ENCODE peak calls at places on chromosomes 3 and 15, in six cellular contexts. S is A549, C is spleen, Q is ovary, H is adrenal gland, Z is heart left ventricle. J is an unnamed sample.

GRCh38 chr15:73389971-73390544 is 21.3 kb upstream of the HCN4 start:
- DNase-seq in Q (no peak), C (no peak), Z (no peak), S (no peak), H (no peak), J (no peak)

GRCh38 chr3:24523988-24524727 is 29.5 kb upstream of the THRB start:
- DNase-seq in Q (no peak), H (no peak), C (no peak), Z (no peak), S (no peak), J (no peak)

GRCh38 chr3:109569121-109569520 is 231.8 kb upstream of the DPPA4 start:
- DNase-seq in C (no peak), Z (no peak), S (no peak), H (no peak), Q (no peak), J (no peak)

GRCh38 chr15:33834892-33835730 is 133.2 kb upstream of the CHRM5 start:
- DNase-seq in S (no peak), H (no peak), Q (no peak), C (no peak), Z (no peak), J (no peak)

GRCh38 chr15:24823473-24823872 is 131.3 kb upstream of the SNRPN start:
- DNase-seq in H (no peak), C (no peak), Z (peak; percentile 20), Q (no peak), S (no peak), J (no peak)

GRCh38 chr15:32704343-32705076 is 13.3 kb upstream of the GREM1 start:
- DNase-seq in Q (no peak), S (no peak), C (no peak), Z (no peak), H (no peak), J (no peak)

GRCh38 chr3:182349951-182350350 is 443.4 kb upstream of the ATP11B start:
- DNase-seq in H (no peak), Z (no peak), C (no peak), Q (no peak), S (no peak), J (no peak)

GRCh38 chr15:51097553-51098330 is 3.0 kb upstream of the TNFAIP8L3 start:
- DNase-seq in Z (no peak), C (no peak), Q (no peak), H (no peak), S (no peak), J (no peak)

GRCh38 chr15:39124155-39124924 is 456.5 kb upstream of the THBS1 start:
- DNase-seq in H (no peak), S (no peak), Q (no peak), Z (no peak), C (no peak), J (no peak)

GRCh38 chr3:170585937-170586310 is at the start of gene SLC7A14:
- DNase-seq in Q (peak; percentile 10), Z (peak; percentile 7), S (no peak), C (no peak), H (peak; percentile 21), J (no peak)

GRCh38 chr3:193372783-193373182 is 5.8 kb downstream of the ATP13A5 start:
- DNase-seq in Z (no peak), S (no peak), C (no peak), H (no peak), Q (no peak), J (no peak)

GRCh38 chr3:124558898-124559649 is 171.2 kb upstream of the UMPS start:
- DNase-seq in Z (peak; percentile 72), H (peak; percentile 93), Q (peak; percentile 69), C (no peak), S (peak; percentile 36), J (no peak)

GRCh38 chr3:39260957-39261356 is 18.9 kb downstream of the CX3CR1 start:
- DNase-seq in Z (peak; percentile 83), C (peak; percentile 92), H (peak; percentile 72), Q (peak; percentile 36), S (peak; percentile 75), J (peak; percentile 76)

GRCh38 chr15:28017423-28017924 is 81.6 kb downstream of the OCA2 start:
- DNase-seq in Z (no peak), C (no peak), S (no peak), H (no peak), Q (no peak), J (peak; percentile 82)

GRCh38 chr15:73948982-73949381 is 22.7 kb downstream of the LOXL1 start:
- DNase-seq in C (peak; percentile 33), S (no peak), Q (no peak), Z (no peak), H (no peak), J (no peak)

GRCh38 chr3:182370949-182371348 is 422.4 kb upstream of the ATP11B start:
- DNase-seq in H (no peak), Q (no peak), C (no peak), S (no peak), Z (no peak), J (no peak)

GRCh38 chr15:72758195-72758594 is 25.4 kb downstream of the ADPGK start:
- DNase-seq in H (no peak), C (no peak), Q (no peak), S (no peak), Z (peak; percentile 12), J (no peak)

GRCh38 chr3:105827959-105828358 is 40.9 kb downstream of the CBLB start:
- DNase-seq in H (peak; percentile 69), S (peak; percentile 49), Z (no peak), Q (peak; percentile 43), C (no peak), J (no peak)

GRCh38 chr3:168024537-168024941 is 71.2 kb downstream of the GOLIM4 start:
- DNase-seq in Z (peak; percentile 19), C (no peak), Q (no peak), S (no peak), H (no peak), J (no peak)

GRCh38 chr3:171646357-171647133 is 163.7 kb downstream of the PLD1 start:
- DNase-seq in S (peak; percentile 30), Z (peak; percentile 41), C (no peak), H (no peak), Q (no peak), J (no peak)

GRCh38 chr15:85688703-85689102 is 106.0 kb downstream of the KLHL25 start:
- DNase-seq in H (no peak), S (no peak), Q (no peak), C (no peak), Z (no peak), J (no peak)

GRCh38 chr15:75584121-75584520 is 5.0 kb upstream of the PTPN9 start:
- DNase-seq in C (no peak), Z (no peak), Q (no peak), S (no peak), H (no peak), J (no peak)

GRCh38 chr3:65439641-65440040 is 599.1 kb downstream of the MAGI1 start:
- DNase-seq in Q (peak; percentile 44), S (peak; percentile 7), H (peak; percentile 61), C (no peak), Z (peak; percentile 47), J (peak; percentile 49)

GRCh38 chr3:58117561-58118305 is 93.0 kb downstream of the DNASE1L3 start:
- DNase-seq in S (no peak), H (peak; percentile 71), Q (peak; percentile 69), C (no peak), Z (peak; percentile 60), J (peak; percentile 96)

DNA sequence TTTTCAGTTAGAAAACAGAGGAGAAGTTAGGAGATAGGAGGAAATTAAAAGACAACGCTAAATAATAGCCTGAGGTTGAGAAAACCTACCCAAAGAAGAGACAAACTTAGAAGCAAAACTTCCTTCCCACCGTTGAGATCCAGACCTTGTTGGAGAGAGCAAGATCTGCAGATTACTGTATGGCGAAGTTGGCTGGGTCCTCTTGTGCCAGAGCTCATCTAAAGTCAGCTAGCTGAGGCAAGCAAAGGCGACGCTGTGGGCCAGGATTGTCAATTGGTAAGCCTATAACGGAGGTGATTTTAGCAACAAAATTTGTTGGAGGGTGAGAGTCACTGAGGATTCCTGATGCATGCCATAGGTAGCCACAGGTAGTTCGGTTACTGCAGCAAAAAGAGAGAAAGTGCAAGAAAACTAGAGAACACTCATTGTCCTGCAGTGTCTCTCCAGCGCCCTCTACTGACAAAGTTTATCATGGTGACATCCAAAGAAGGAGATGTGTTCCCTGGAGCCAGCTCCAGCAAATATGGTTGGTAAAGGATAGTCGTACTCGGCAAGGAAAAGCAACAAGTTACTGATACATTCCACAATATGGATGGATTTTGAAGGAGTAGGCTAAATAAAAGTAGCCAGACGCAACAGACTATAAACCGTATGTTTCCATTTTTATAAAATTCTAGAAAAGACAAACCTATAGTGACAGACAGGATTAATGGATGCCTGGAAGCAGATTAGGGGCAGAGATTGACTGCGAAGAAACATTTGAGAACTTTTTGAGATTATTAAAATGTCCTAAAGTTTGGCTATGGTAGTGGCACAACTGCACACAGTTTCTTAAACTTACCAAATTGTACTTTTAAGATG is 9.8 kb upstream of the OR5K4 start:
- DNase-seq in Q (no peak), Z (no peak), H (peak; percentile 40), C (no peak), S (peak; percentile 24), J (no peak)
- TF ChIP-seq CTCF in Q (no peak), Z (peak; percentile 30), H (peak; percentile 32), C (peak; percentile 27), S (peak; percentile 51), J (peak; percentile 75)

GRCh38 chr3:51799879-51800757 is 21.1 kb upstream of the IQCF6 start:
- DNase-seq in C (no peak), Q (no peak), S (peak; percentile 33), Z (no peak), H (peak; percentile 30), J (no peak)

GRCh38 chr3:51796859-51797258 is 17.8 kb upstream of the IQCF6 start:
- DNase-seq in S (no peak), H (no peak), C (no peak), Z (no peak), Q (no peak), J (no peak)

GRCh38 chr3:51802091-51802720 is 23.2 kb upstream of the IQCF6 start:
- DNase-seq in Z (no peak), H (no peak), C (no peak), Q (no peak), S (no peak), J (no peak)

GRCh38 chr3:51800758-51801140 is 21.7 kb upstream of the IQCF6 start:
- DNase-seq in C (no peak), Z (no peak), S (no peak), Q (no peak), H (no peak), J (no peak)

GRCh38 chr3:51798561-51798960 is 19.5 kb upstream of the IQCF6 start:
- DNase-seq in H (no peak), C (no peak), S (no peak), Z (no peak), Q (no peak), J (no peak)
- H3K27ac ChIP-seq in H (no peak overlapping the region), C (no peak overlapping the region), S (no peak overlapping the region), Z (no peak overlapping the region), Q (no peak overlapping the region), J (no peak overlapping the region)

DNA sequence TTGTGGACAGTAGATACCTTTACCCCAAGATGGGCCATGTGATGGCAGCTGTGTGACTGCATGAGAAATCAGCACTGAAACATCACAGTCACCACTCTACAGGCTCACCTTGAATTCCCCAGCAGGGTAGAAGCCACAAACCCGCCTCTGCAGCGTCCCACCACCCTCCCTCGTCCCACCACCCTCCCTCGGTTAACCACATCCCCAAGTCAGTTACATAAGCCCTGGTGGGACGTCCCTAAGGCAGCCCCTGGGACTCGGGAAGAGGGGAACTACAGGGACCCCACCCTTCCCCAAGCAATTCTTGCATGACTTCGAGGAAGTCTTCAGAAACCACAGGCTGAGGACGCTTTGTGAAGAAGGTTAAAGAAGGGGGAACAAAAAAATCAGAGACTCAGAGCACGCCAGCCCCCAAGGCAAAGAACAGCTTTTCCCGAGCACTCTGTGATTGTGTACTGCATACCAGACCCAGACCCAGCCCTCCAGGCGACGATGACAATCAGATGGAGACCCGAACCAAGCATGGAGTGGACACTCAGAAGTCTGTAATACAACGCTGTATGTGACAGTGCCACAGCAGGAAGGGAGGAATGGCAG is 60.5 kb downstream of the SH3BP5 start:
- DNase-seq in Z (peak; percentile 67), Q (peak; percentile 19), C (peak; percentile 92), H (peak; percentile 62), S (no peak), J (peak; percentile 67)
- H3K4me1 ChIP-seq in Z (peaks cover 11% of the 10 kb centered on the region), Q (peaks cover 8% of the 10 kb centered on the region), C (peaks cover 44% of the 10 kb centered on the region), H (peaks cover 35% of the 10 kb centered on the region), S (peaks cover 21% of the 10 kb centered on the region), J (peaks cover 4% of the 10 kb centered on the region)

GRCh38 chr15:80233511-80234080 is 18.4 kb downstream of the CTXND1 start:
- DNase-seq in C (no peak), Q (no peak), H (no peak), S (no peak), Z (no peak), J (no peak)
- TF ChIP-seq CTCF in C (no peak), Q (no peak), H (no peak), S (no peak), Z (no peak), J (no peak)

J was measured in right lobe of liver.